ENCODE peak calls at places on chromosomes 12 and 14, in four cellular contexts. R, G, H and X are unnamed samples.

GRCh38 chr14:73771848-73772705 is 57.9 kb upstream of the PNMA1 start:
- DNase-seq in H (peak), G (peak), R (peak), X (peak)

GRCh38 chr12:111174283-111175108 is 194.4 kb downstream of the PHETA1 start:
- DNase-seq in G (peak), H (no peak), R (peak), X (no peak)

GRCh38 chr14:55851961-55852360 is 266.2 kb upstream of the PELI2 start:
- DNase-seq in R (no peak), H (no peak), G (no peak), X (no peak)

GRCh38 chr12:81022531-81022930 is 55.3 kb upstream of the ACSS3 start:
- DNase-seq in G (no peak), R (no peak), H (no peak), X (no peak)

GRCh38 chr14:92524603-92525185 is 11.1 kb downstream of the RIN3 start:
- DNase-seq in H (no peak), R (no peak), G (no peak), X (no peak)

GRCh38 chr12:31790759-31791158 is 61.9 kb upstream of the AMN1 start:
- DNase-seq in R (no peak), H (no peak), G (no peak), X (no peak)

GRCh38 chr14:68568907-68569545 is 223.8 kb downstream of the ZFP36L1 start:
- DNase-seq in R (no peak), G (no peak), H (no peak), X (no peak)

GRCh38 chr12:88801227-88802225 is 221.3 kb upstream of the KITLG start:
- DNase-seq in G (no peak), R (no peak), H (no peak), X (no peak)

GRCh38 chr14:89288114-89288513 is 128.9 kb downstream of the FOXN3 start:
- DNase-seq in R (no peak), G (no peak), H (no peak), X (no peak)

GRCh38 chr12:100539209-100539608 is 34.3 kb upstream of the GAS2L3 start:
- DNase-seq in H (no peak), G (no peak), R (peak), X (no peak)

GRCh38 chr12:130162267-130162666 is at the start of gene FZD10:
- DNase-seq in R (peak), G (no peak), H (no peak), X (peak)

DNA sequence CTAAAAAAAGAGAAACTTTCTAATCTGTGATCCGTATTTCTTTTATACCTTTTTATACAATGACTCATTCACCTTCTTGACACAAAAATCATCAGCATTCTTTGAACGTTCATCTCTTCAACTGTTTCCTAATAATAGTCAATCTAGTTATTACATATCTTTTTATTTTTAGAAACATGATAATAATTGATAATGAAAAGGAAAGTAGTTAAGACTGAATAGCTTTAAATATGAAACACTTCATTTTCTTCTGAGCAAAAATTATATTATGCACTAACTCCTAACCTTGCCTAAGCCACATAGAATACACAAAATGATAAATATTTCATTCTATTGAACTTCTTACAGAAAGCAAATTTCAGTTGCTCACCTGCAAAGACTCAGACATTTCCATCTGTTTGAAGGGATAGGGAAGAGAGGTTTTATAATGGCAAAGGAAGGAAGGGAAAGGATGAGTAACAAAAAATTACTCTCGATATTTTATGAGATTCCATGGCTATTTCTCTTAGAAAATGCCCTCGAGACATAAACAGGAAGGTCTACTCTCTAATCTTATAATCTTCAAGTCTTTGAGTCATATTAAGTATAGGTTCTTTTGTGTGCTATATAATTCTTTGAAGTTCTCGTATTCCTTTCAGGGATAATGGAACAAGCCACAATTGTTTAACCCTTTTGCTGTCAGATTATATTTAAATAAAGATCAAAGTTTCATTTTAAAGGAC is 7.5 kb upstream of the KLHL42 start:
- DNase-seq in R (no peak), G (no peak), H (no peak), X (no peak)
- TF ChIP-seq USF1 in R (no peak), G (no peak), H (no peak), X (no peak)

GRCh38 chr12:62631531-62632520 is 165.2 kb downstream of the MON2 start:
- DNase-seq in G (no peak), H (no peak), R (peak), X (peak)
- TF ChIP-seq USF1 in G (no peak), H (no peak), R (no peak), X (no peak)

GRCh38 chr12:53234236-53234635 is 2.2 kb upstream of the RARG start:
- DNase-seq in G (peak), R (peak), H (no peak), X (peak)
- TF ChIP-seq USF1 in G (no peak), R (no peak), H (no peak), X (no peak)

GRCh38 chr12:71214511-71215285 is 56.9 kb upstream of the TSPAN8 start:
- DNase-seq in H (no peak), G (no peak), R (no peak), X (no peak)
- TF ChIP-seq USF1 in H (no peak), G (no peak), R (no peak), X (no peak)